ENCODE peak calls at places on chromosomes 5 and 9, in seven cellular contexts. One of them, this sample, is unnamed.
A peak's percentile ranks its signal among the peaks of the same experiment; 100 is the strongest.

GRCh38 chr9:114184071-114184470 is 28.7 kb downstream of the COL27A1 start:
- ATAC-seq in A549: peak; percentile 38
- ATAC-seq in heart left ventricle: no peak
- ATAC-seq in gastrocnemius medialis: no peak
- ATAC-seq in body of pancreas: no peak
- ATAC-seq in IMR-90: peak; percentile 37
- ATAC-seq in upper lobe of left lung: no peak
- ATAC-seq in this sample: no peak

GRCh38 chr5:142981886-142982820 is 212.0 kb downstream of the ARHGAP26 start:
- ATAC-seq in A549: peak; percentile 32
- ATAC-seq in heart left ventricle: peak; percentile 91
- ATAC-seq in gastrocnemius medialis: peak; percentile 49
- ATAC-seq in body of pancreas: peak; percentile 94
- ATAC-seq in IMR-90: peak; percentile 80
- ATAC-seq in upper lobe of left lung: peak; percentile 84
- ATAC-seq in this sample: peak; percentile 78

GRCh38 chr5:135040331-135041144 is 6.5 kb upstream of the PITX1 start:
- ATAC-seq in A549: no peak
- ATAC-seq in heart left ventricle: no peak
- ATAC-seq in gastrocnemius medialis: no peak
- ATAC-seq in body of pancreas: no peak
- ATAC-seq in IMR-90: no peak
- ATAC-seq in upper lobe of left lung: no peak
- ATAC-seq in this sample: no peak

GRCh38 chr9:114906922-114907571 is 23.3 kb downstream of the TNFSF8 start:
- ATAC-seq in A549: peak; percentile 57
- ATAC-seq in heart left ventricle: no peak
- ATAC-seq in gastrocnemius medialis: no peak
- ATAC-seq in body of pancreas: no peak
- ATAC-seq in IMR-90: peak; percentile 76
- ATAC-seq in upper lobe of left lung: peak; percentile 23
- ATAC-seq in this sample: no peak

GRCh38 chr9:135137398-135137832 is 49.9 kb downstream of the OLFM1 start:
- ATAC-seq in A549: no peak
- ATAC-seq in heart left ventricle: no peak
- ATAC-seq in gastrocnemius medialis: peak; percentile 57
- ATAC-seq in body of pancreas: peak; percentile 53
- ATAC-seq in IMR-90: no peak
- ATAC-seq in upper lobe of left lung: no peak
- ATAC-seq in this sample: peak; percentile 44

GRCh38 chr9:5851445-5851844 is 18.5 kb upstream of the ERMP1 start:
- ATAC-seq in A549: peak; percentile 61
- ATAC-seq in heart left ventricle: no peak
- ATAC-seq in gastrocnemius medialis: no peak
- ATAC-seq in body of pancreas: no peak
- ATAC-seq in IMR-90: peak; percentile 63
- ATAC-seq in upper lobe of left lung: peak; percentile 52
- ATAC-seq in this sample: no peak

GRCh38 chr5:85823462-85824426 is 794.0 kb upstream of the COX7C start:
- ATAC-seq in A549: peak; percentile 24
- ATAC-seq in heart left ventricle: no peak
- ATAC-seq in gastrocnemius medialis: no peak
- ATAC-seq in body of pancreas: no peak
- ATAC-seq in IMR-90: no peak
- ATAC-seq in upper lobe of left lung: no peak
- ATAC-seq in this sample: no peak

GRCh38 chr9:93508207-93508606 is 54.8 kb upstream of the FAM120AOS start:
- ATAC-seq in A549: peak; percentile 28
- ATAC-seq in heart left ventricle: no peak
- ATAC-seq in gastrocnemius medialis: no peak
- ATAC-seq in body of pancreas: no peak
- ATAC-seq in IMR-90: no peak
- ATAC-seq in upper lobe of left lung: no peak
- ATAC-seq in this sample: no peak

GRCh38 chr9:73118898-73119554 is 32.6 kb upstream of the ANXA1 start:
- ATAC-seq in A549: peak; percentile 97
- ATAC-seq in heart left ventricle: no peak
- ATAC-seq in gastrocnemius medialis: no peak
- ATAC-seq in body of pancreas: no peak
- ATAC-seq in IMR-90: no peak
- ATAC-seq in upper lobe of left lung: no peak
- ATAC-seq in this sample: no peak

GRCh38 chr9:136057236-136058151 is 37.6 kb downstream of the NACC2 start:
- ATAC-seq in A549: no peak
- ATAC-seq in heart left ventricle: no peak
- ATAC-seq in gastrocnemius medialis: no peak
- ATAC-seq in body of pancreas: no peak
- ATAC-seq in IMR-90: no peak
- ATAC-seq in upper lobe of left lung: no peak
- ATAC-seq in this sample: no peak

GRCh38 chr5:54902817-54903473 is 82.4 kb downstream of the ESM1 start:
- ATAC-seq in A549: no peak
- ATAC-seq in heart left ventricle: peak; percentile 31
- ATAC-seq in gastrocnemius medialis: peak; percentile 24
- ATAC-seq in body of pancreas: no peak
- ATAC-seq in IMR-90: no peak
- ATAC-seq in upper lobe of left lung: peak; percentile 8
- ATAC-seq in this sample: no peak

GRCh38 chr5:31887556-31887955 is 248.6 kb downstream of the PDZD2 start:
- ATAC-seq in A549: no peak
- ATAC-seq in heart left ventricle: no peak
- ATAC-seq in gastrocnemius medialis: no peak
- ATAC-seq in body of pancreas: no peak
- ATAC-seq in IMR-90: no peak
- ATAC-seq in upper lobe of left lung: no peak
- ATAC-seq in this sample: no peak

GRCh38 chr9:133844876-133845658 is 106.9 kb upstream of the SARDH start:
- ATAC-seq in A549: no peak
- ATAC-seq in heart left ventricle: peak; percentile 84
- ATAC-seq in gastrocnemius medialis: peak; percentile 60
- ATAC-seq in body of pancreas: peak; percentile 35
- ATAC-seq in IMR-90: peak; percentile 69
- ATAC-seq in upper lobe of left lung: peak; percentile 77
- ATAC-seq in this sample: peak; percentile 60

GRCh38 chr5:67538343-67538670 is 341.7 kb upstream of the CD180 start:
- ATAC-seq in A549: no peak
- ATAC-seq in heart left ventricle: no peak
- ATAC-seq in gastrocnemius medialis: peak; percentile 63
- ATAC-seq in body of pancreas: no peak
- ATAC-seq in IMR-90: no peak
- ATAC-seq in upper lobe of left lung: peak; percentile 37
- ATAC-seq in this sample: peak; percentile 51

GRCh38 chr9:132637801-132638200 is 32.0 kb downstream of the DDX31 start:
- ATAC-seq in A549: no peak
- ATAC-seq in heart left ventricle: no peak
- ATAC-seq in gastrocnemius medialis: no peak
- ATAC-seq in body of pancreas: no peak
- ATAC-seq in IMR-90: no peak
- ATAC-seq in upper lobe of left lung: no peak
- ATAC-seq in this sample: no peak

GRCh38 chr9:121556580-121556979 is 56.9 kb upstream of the GGTA1 start:
- ATAC-seq in A549: peak; percentile 15
- ATAC-seq in heart left ventricle: peak; percentile 54
- ATAC-seq in gastrocnemius medialis: peak; percentile 71
- ATAC-seq in body of pancreas: peak; percentile 49
- ATAC-seq in IMR-90: peak; percentile 67
- ATAC-seq in upper lobe of left lung: no peak
- ATAC-seq in this sample: peak; percentile 35

GRCh38 chr5:36442352-36442751 is 140.7 kb upstream of the RANBP3L start:
- ATAC-seq in A549: no peak
- ATAC-seq in heart left ventricle: no peak
- ATAC-seq in gastrocnemius medialis: no peak
- ATAC-seq in body of pancreas: peak; percentile 53
- ATAC-seq in IMR-90: no peak
- ATAC-seq in upper lobe of left lung: no peak
- ATAC-seq in this sample: no peak

GRCh38 chr5:87010736-87011135 is 256.9 kb upstream of the RASA1 start:
- ATAC-seq in A549: no peak
- ATAC-seq in heart left ventricle: no peak
- ATAC-seq in gastrocnemius medialis: no peak
- ATAC-seq in body of pancreas: no peak
- ATAC-seq in IMR-90: no peak
- ATAC-seq in upper lobe of left lung: no peak
- ATAC-seq in this sample: no peak

GRCh38 chr9:89353989-89354388 is 35.7 kb downstream of the SECISBP2 start:
- ATAC-seq in A549: peak; percentile 41
- ATAC-seq in heart left ventricle: no peak
- ATAC-seq in gastrocnemius medialis: no peak
- ATAC-seq in body of pancreas: no peak
- ATAC-seq in IMR-90: no peak
- ATAC-seq in upper lobe of left lung: no peak
- ATAC-seq in this sample: no peak

GRCh38 chr5:172173771-172174170 is 14.3 kb downstream of the STK10 start:
- ATAC-seq in A549: no peak
- ATAC-seq in heart left ventricle: no peak
- ATAC-seq in gastrocnemius medialis: no peak
- ATAC-seq in body of pancreas: no peak
- ATAC-seq in IMR-90: peak; percentile 24
- ATAC-seq in upper lobe of left lung: no peak
- ATAC-seq in this sample: no peak

GRCh38 chr5:44983006-44983405 is 174.3 kb downstream of the MRPS30 start:
- ATAC-seq in A549: no peak
- ATAC-seq in heart left ventricle: no peak
- ATAC-seq in gastrocnemius medialis: no peak
- ATAC-seq in body of pancreas: no peak
- ATAC-seq in IMR-90: no peak
- ATAC-seq in upper lobe of left lung: no peak
- ATAC-seq in this sample: no peak

GRCh38 chr5:62100201-62100600 is 205.8 kb upstream of the KIF2A start:
- ATAC-seq in A549: no peak
- ATAC-seq in heart left ventricle: no peak
- ATAC-seq in gastrocnemius medialis: no peak
- ATAC-seq in body of pancreas: no peak
- ATAC-seq in IMR-90: no peak
- ATAC-seq in upper lobe of left lung: no peak
- ATAC-seq in this sample: no peak

DNA sequence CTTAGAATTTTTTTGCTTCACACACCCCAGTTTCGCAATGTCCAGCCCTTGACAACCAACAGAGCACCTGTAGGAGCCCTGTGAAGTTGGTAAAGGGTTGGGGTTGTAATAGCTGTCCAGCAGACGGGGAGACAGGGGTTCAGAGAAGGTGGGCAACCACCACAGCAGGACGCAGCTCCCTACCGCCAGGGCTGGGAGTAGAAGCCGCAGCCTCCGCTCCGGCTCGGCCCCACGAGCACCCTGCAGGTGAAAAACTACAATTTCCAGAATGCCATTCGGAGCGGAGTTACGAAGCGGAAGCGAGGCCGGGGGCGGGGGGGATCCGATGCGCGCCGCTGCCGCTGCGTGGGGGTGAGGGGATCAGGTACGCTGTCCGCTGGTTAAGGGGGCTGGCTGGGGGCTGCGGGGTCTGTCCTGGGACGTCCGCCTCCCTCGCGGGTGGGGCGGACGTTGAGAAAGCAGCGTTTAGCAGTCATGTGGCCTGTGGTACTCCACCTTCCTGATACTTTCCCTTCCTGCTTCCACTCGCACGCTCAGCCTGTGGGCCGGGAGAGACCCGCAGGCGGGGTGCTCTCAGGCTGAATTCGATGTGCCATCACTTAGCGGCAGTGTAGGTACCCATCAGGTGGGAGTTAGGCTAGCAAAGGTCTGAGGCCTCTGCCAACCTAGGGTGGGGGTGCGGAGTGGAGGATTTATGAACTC is at the start of gene TRMT10B:
- ATAC-seq in A549: peak; percentile 95
- ATAC-seq in heart left ventricle: peak; percentile 95
- ATAC-seq in gastrocnemius medialis: peak; percentile 92
- ATAC-seq in body of pancreas: peak; percentile 90
- ATAC-seq in IMR-90: peak; percentile 95
- ATAC-seq in upper lobe of left lung: peak; percentile 86
- ATAC-seq in this sample: peak; percentile 92
- TF ChIP-seq POLR2A in A549: peak; percentile 73
- TF ChIP-seq POLR2A in heart left ventricle: no peak
- TF ChIP-seq POLR2A in gastrocnemius medialis: no peak
- TF ChIP-seq POLR2A in body of pancreas: no peak
- TF ChIP-seq POLR2A in IMR-90: no peak
- TF ChIP-seq POLR2A in upper lobe of left lung: no peak
- TF ChIP-seq POLR2A in this sample: peak; percentile 31

DNA sequence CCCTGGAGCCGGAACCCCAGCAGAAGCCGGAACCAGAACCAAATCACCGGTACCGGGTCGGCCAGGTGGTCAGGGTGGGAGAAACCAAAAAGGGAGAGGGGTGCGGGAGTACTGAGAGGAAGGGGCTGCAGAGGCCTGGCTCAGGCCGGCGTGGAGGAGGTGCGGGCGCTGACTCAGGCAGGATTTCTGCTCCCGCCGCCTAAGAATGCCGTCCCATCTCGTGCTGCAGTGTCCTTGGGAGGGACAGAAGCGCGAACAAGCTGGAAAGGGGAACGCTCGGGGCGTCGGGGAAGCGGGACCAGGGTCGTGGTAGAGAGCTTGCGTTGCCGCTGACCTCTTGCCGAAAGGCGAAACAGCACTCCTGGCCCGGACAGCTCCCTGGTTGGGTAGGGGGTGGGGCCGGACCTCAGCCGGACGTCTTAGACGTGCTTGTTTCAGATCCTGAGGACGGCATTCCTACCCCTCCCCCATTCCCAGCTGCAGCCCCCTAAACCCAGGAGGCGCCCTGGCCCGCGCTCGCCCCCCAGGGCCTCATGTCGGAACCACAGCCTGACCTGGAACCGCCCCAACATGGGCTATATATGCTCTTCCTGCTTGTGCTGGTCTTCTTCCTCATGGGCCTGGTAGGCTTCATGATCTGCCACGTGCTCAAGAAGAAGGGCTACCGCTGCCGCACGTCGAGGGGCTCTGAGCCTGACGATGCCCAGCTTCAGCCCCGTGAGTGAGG is 1.1 kb downstream of the RELL2 start:
- ATAC-seq in A549: peak; percentile 9
- ATAC-seq in heart left ventricle: peak; percentile 23
- ATAC-seq in gastrocnemius medialis: no peak
- ATAC-seq in body of pancreas: peak; percentile 22
- ATAC-seq in IMR-90: peak; percentile 13
- ATAC-seq in upper lobe of left lung: peak; percentile 51
- ATAC-seq in this sample: peak; percentile 23
- TF ChIP-seq POLR2A in A549: no peak
- TF ChIP-seq POLR2A in heart left ventricle: no peak
- TF ChIP-seq POLR2A in gastrocnemius medialis: no peak
- TF ChIP-seq POLR2A in body of pancreas: no peak
- TF ChIP-seq POLR2A in IMR-90: no peak
- TF ChIP-seq POLR2A in upper lobe of left lung: no peak
- TF ChIP-seq POLR2A in this sample: no peak

DNA sequence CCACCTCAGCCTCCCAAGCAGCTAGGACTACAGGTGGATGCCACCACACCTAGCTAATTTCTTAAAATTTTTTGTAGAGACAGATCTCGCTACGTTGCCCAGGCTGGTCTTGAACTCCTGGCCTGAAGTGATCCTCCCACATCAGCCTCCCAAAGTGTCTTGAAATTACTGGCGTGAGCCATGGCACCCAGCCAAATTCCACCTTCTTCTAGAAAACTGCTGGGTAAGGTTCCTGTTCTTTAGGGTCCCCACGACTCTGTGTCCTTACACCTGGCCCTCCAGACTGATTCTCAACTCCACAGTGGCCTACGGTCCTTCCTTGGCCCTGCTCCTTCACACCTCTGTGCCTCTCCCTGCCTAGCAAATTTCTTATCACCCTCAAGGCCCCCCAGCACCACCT is 1.9 kb downstream of the MAPK9 start:
- ATAC-seq in A549: no peak
- ATAC-seq in heart left ventricle: no peak
- ATAC-seq in gastrocnemius medialis: no peak
- ATAC-seq in body of pancreas: no peak
- ATAC-seq in IMR-90: no peak
- ATAC-seq in upper lobe of left lung: no peak
- ATAC-seq in this sample: no peak
- TF ChIP-seq POLR2A in A549: no peak
- TF ChIP-seq POLR2A in heart left ventricle: no peak
- TF ChIP-seq POLR2A in gastrocnemius medialis: no peak
- TF ChIP-seq POLR2A in body of pancreas: no peak
- TF ChIP-seq POLR2A in IMR-90: no peak
- TF ChIP-seq POLR2A in upper lobe of left lung: no peak
- TF ChIP-seq POLR2A in this sample: no peak

GRCh38 chr9:131125288-131126058 is at the start of gene NUP214:
- ATAC-seq in A549: peak; percentile 99
- ATAC-seq in heart left ventricle: peak; percentile 99
- ATAC-seq in gastrocnemius medialis: peak; percentile 95
- ATAC-seq in body of pancreas: peak; percentile 100
- ATAC-seq in IMR-90: peak; percentile 100
- ATAC-seq in upper lobe of left lung: peak; percentile 99
- ATAC-seq in this sample: peak; percentile 100
- TF ChIP-seq POLR2A in A549: peak; percentile 87
- TF ChIP-seq POLR2A in heart left ventricle: peak; percentile 85
- TF ChIP-seq POLR2A in gastrocnemius medialis: peak; percentile 71
- TF ChIP-seq POLR2A in body of pancreas: peak; percentile 77
- TF ChIP-seq POLR2A in IMR-90: peak; percentile 90
- TF ChIP-seq POLR2A in upper lobe of left lung: no peak
- TF ChIP-seq POLR2A in this sample: peak; percentile 87

This sample was measured in gastroesophageal sphincter.